ENCODE peak calls at places on chromosomes 4 and X, in nine cellular contexts. E is IMR-90, T is heart left ventricle, C is body of pancreas, U is transverse colon, L is ovary, H is spleen, P is stomach, N is thyroid gland. X is an unnamed sample.

GRCh38 chr4:24887881-24888430 is 24.9 kb downstream of the CCDC149 start:
- DNase-seq in E (no peak), T (no peak), C (no peak), U (no peak), L (no peak), H (no peak), P (no peak), N (no peak), X (no peak)

GRCh38 chrX:105647749-105648148 is 174.6 kb upstream of the NRK start:
- DNase-seq in E (no peak), T (no peak), C (no peak), U (no peak), L (no peak), H (no peak), P (no peak), N (no peak), X (no peak)

GRCh38 chrX:41558531-41558930 is 111.4 kb downstream of the NYX start:
- DNase-seq in E (peak), T (no peak), C (no peak), U (no peak), L (no peak), H (no peak), P (no peak), N (no peak), X (no peak)

GRCh38 chrX:72714471-72714916 is 388 bp upstream of the PHKA1 start:
- DNase-seq in E (peak), T (peak), C (peak), U (peak), L (peak), H (peak), P (peak), N (peak), X (peak)

GRCh38 chr4:60042231-60042652 is 1157.9 kb upstream of the ADGRL3 start:
- DNase-seq in E (no peak), T (peak), C (no peak), U (no peak), L (no peak), H (peak), P (no peak), N (no peak), X (no peak)

GRCh38 chrX:70554523-70554922 is 109.9 kb downstream of the DLG3 start:
- DNase-seq in E (peak), T (no peak), C (no peak), U (no peak), L (no peak), H (no peak), P (no peak), N (no peak), X (no peak)

GRCh38 chr4:111546881-111547280 is 598.4 kb upstream of the FAM241A start:
- DNase-seq in E (no peak), T (no peak), C (no peak), U (no peak), L (no peak), H (no peak), P (no peak), N (no peak), X (no peak)

GRCh38 chr4:163611172-163611571 is 116.7 kb downstream of the TMA16 start:
- DNase-seq in E (no peak), T (no peak), C (no peak), U (no peak), L (no peak), H (no peak), P (no peak), N (no peak), X (no peak)

GRCh38 chrX:109890910-109891502 is 111.9 kb upstream of the TMEM164 start:
- DNase-seq in E (peak), T (peak), C (peak), U (peak), L (peak), H (peak), P (peak), N (peak), X (peak)

GRCh38 chr4:102819588-102820365 is 7.6 kb downstream of the UBE2D3 start:
- DNase-seq in E (peak), T (no peak), C (no peak), U (no peak), L (no peak), H (no peak), P (no peak), N (no peak), X (no peak)

GRCh38 chrX:66200855-66201795 is 37.1 kb downstream of the HEPH start:
- DNase-seq in E (peak), T (no peak), C (no peak), U (peak), L (no peak), H (no peak), P (no peak), N (no peak), X (no peak)

GRCh38 chrX:16594490-16594889 is 55.5 kb upstream of the S100G start:
- DNase-seq in E (no peak), T (no peak), C (no peak), U (no peak), L (no peak), H (no peak), P (no peak), N (no peak), X (no peak)

GRCh38 chr4:23899565-23899964 is 9.7 kb upstream of the PPARGC1A start:
- DNase-seq in E (no peak), T (no peak), C (no peak), U (peak), L (no peak), H (no peak), P (no peak), N (no peak), X (no peak)

GRCh38 chr4:40630335-40631021 is 814 bp upstream of the RBM47 start:
- DNase-seq in E (no peak), T (no peak), C (peak), U (peak), L (peak), H (peak), P (peak), N (peak), X (peak)

GRCh38 chr4:7647932-7648812 is 213.4 kb upstream of the PSAPL1 start:
- DNase-seq in E (peak), T (peak), C (no peak), U (no peak), L (no peak), H (peak), P (no peak), N (no peak), X (no peak)

GRCh38 chr4:99144070-99144469 is at the start of gene ADH4:
- DNase-seq in E (peak), T (no peak), C (no peak), U (peak), L (no peak), H (no peak), P (no peak), N (no peak), X (no peak)
- TF ChIP-seq POLR2A in E (no peak), T (no peak), C (no peak), U (no peak), L (no peak), H (no peak), P (no peak), N (no peak), X (no peak)

DNA sequence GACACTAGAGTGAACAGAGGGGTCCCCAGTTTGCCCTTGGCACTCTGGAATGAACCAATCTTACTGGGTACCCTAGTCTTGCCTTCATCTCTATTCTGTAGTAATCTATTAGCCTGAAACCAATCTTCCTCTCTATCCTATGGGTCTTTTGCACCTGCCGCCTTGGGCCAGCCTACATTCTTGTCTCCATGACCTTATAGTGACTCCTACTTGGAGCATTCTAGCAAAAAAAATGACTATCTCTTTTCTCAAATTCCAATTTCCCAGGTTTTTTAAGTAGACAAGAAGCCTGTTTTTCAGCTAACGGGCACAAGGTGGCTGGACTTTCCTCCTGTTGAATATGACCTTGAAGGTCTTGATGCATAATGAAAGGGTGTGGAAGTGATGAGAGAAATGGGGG is 568.7 kb downstream of the TRAM1L1 start:
- DNase-seq in E (no peak), T (no peak), C (no peak), U (no peak), L (no peak), H (no peak), P (no peak), N (no peak), X (no peak)
- TF ChIP-seq POLR2A in E (no peak), T (no peak), C (no peak), U (no peak), L (no peak), H (no peak), P (no peak), N (no peak), X (no peak)

GRCh38 chr4:20252656-20253271 is 1.1 kb downstream of the SLIT2 start:
- DNase-seq in E (peak), T (peak), C (peak), U (peak), L (peak), H (peak), P (no peak), N (peak), X (no peak)

GRCh38 chr4:20253272-20253798 is 1.6 kb downstream of the SLIT2 start:
- DNase-seq in E (peak), T (peak), C (no peak), U (no peak), L (no peak), H (no peak), P (no peak), N (no peak), X (no peak)

GRCh38 chr4:20251061-20251795 is 477 bp upstream of the SLIT2 start:
- DNase-seq in E (peak), T (no peak), C (no peak), U (no peak), L (no peak), H (no peak), P (no peak), N (no peak), X (no peak)

GRCh38 chr4:20253799-20254409 is 2.2 kb downstream of the SLIT2 start:
- DNase-seq in E (peak), T (peak), C (peak), U (peak), L (no peak), H (peak), P (no peak), N (peak), X (no peak)

DNA sequence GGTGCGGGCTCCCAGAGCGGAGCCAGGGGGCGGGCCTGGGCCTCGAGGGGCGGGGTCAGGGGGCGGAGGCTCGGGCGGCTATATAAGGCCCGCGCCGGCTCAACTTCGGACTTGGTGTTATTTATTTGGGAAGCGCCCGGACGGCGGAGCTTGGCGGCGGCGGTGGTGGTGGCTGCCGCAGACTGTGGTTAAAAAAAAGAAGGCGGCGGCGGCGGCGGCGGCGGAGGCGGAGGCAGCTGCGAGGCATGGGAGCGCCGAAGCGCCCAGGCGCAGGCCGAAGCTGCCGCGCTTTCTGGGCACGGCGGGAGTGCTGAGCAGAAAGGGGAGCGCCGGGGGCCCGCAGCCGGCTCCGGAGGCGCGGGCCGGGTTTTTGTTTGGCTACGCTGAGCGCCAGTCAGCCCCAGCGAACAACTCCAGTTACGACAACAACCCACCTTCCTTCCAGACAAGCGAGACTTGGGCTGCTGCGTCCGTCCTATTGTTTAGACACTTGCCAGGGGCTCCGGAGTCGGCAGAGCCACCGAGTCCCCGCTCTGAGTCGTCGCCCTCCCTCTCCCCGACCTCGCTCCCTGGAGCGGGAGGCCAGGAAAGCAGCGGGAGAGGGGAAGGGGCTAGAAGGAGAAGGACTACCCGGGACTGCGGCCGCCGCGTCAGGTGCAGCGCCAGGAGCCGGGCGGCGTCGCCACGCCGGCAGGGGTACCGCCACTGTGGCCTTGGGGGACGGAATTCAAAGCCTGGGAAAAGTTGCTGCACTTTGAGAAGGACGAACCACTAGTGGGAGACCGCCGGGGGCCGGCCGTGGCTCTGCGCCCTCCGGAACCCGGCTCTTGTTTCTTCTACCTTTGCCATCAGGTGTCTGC is at the start of gene SLIT2:
- DNase-seq in E (peak), T (peak), C (peak), U (peak), L (peak), H (peak), P (peak), N (peak), X (peak)
- TF ChIP-seq POLR2A in E (peak), T (peak), C (peak), U (peak), L (peak), H (no peak), P (no peak), N (peak), X (no peak)

GRCh38 chr4:178556796-178557195 is 1114.6 kb upstream of the AGA start:
- DNase-seq in E (no peak), T (no peak), C (no peak), U (no peak), L (no peak), H (no peak), P (no peak), N (no peak), X (peak)

GRCh38 chr4:178554352-178554751 is 1112.1 kb upstream of the AGA start:
- DNase-seq in E (no peak), T (no peak), C (no peak), U (no peak), L (no peak), H (no peak), P (no peak), N (no peak), X (no peak)

DNA sequence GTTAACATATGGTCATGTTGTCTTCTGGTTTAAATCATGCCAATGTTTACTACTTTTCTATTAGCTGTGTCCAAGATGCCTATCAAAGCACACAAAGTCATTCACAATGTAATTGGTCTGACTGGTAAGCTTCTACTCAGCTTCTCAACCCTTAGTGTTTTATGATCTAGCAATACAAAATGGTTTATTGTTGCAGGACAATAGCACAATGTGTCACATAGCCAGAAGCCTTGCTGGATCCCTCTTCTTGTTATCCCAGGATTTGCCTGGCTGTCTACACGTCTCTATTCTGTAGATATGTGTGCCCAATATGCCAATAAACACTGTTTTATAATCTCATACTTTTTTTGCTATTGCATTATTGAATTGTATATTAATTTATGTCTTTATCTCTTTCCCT is 1111.0 kb upstream of the AGA start:
- DNase-seq in E (no peak), T (no peak), C (no peak), U (no peak), L (no peak), H (no peak), P (no peak), N (no peak), X (no peak)
- TF ChIP-seq POLR2A in E (no peak), T (no peak), C (no peak), U (no peak), L (no peak), H (no peak), P (no peak), N (no peak), X (no peak)

GRCh38 chr4:38856046-38856445 is 571 bp downstream of the TLR6 start:
- DNase-seq in E (no peak), T (no peak), C (peak), U (no peak), L (no peak), H (no peak), P (no peak), N (no peak), X (no peak)

GRCh38 chr4:38858097-38858420 is 1.4 kb upstream of the TLR6 start:
- DNase-seq in E (no peak), T (no peak), C (no peak), U (no peak), L (no peak), H (no peak), P (no peak), N (no peak), X (no peak)

GRCh38 chr4:38857354-38858096 is 908 bp upstream of the TLR6 start:
- DNase-seq in E (peak), T (peak), C (no peak), U (peak), L (no peak), H (no peak), P (no peak), N (peak), X (peak)

GRCh38 chr4:38855466-38855865 is 1.2 kb downstream of the TLR6 start:
- DNase-seq in E (no peak), T (no peak), C (no peak), U (no peak), L (no peak), H (no peak), P (no peak), N (no peak), X (no peak)

DNA sequence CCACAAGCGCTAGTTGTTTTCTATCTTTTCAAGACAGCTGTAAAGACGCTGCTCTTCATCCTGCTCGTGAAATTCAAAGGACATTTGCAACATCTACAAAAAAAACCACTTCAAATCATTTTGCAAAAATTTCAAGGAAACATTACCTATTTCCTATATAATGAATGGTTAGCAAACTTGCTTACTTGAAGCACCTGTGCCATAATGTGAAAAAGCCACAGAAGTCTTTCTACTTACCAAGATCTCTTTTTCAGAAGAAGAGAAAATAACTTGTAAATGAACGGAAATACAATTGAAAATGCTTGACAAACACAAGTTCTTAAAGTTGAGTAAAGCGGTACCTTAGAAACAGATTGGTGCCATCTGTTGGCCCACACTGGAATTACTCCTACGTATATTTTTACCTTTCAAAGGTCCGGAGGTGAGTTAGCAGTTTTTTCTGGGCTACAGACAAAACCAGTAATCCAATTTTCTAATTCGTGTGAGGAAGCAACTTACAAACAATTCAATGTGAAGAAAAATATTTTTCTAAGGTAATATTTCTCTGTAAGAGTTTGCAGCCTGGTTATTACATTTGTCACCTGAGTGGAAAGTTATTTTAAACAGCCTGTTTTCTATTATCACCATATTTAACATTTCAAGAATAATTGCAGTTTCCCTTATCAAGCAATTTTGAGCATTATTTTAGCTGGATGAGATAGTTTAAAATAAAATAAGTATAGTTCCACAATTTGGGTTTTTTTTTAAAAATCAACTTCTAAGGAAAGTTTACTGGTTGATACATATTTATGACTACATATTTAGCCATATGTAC is at the start of gene TLR6:
- DNase-seq in E (peak), T (no peak), C (peak), U (peak), L (no peak), H (no peak), P (peak), N (peak), X (peak)
- TF ChIP-seq POLR2A in E (no peak), T (no peak), C (no peak), U (no peak), L (no peak), H (no peak), P (no peak), N (no peak), X (no peak)